ENCODE peak calls at places on chromosomes 12 and 14, in four cellular contexts. S is fibroblast of lung, U is Calu3, B is fibroblast of mammary gland. H is an unnamed sample.

GRCh38 chr14:61438860-61439765 is 117.7 kb downstream of the PRKCH start:
- DNase-seq in B (peak), U (peak), S (peak), H (no peak)

GRCh38 chr12:91327889-91328288 is 145.3 kb upstream of the DCN start:
- DNase-seq in U (no peak), S (peak), B (peak), H (no peak)

GRCh38 chr12:69467400-69467799 is 2.8 kb upstream of the FRS2 start:
- DNase-seq in B (no peak), S (peak), U (no peak), H (no peak)

GRCh38 chr12:70638639-70639349 is 1.6 kb upstream of the PTPRB start:
- DNase-seq in B (peak), U (no peak), S (peak), H (no peak)

GRCh38 chr12:14777271-14777670 is 26.0 kb downstream of the WBP11 start:
- DNase-seq in S (no peak), B (no peak), U (peak), H (no peak)

GRCh38 chr12:87848248-87848868 is 180.8 kb downstream of the C12orf50 start:
- DNase-seq in U (peak), B (peak), S (peak), H (no peak)

GRCh38 chr12:591571-592505 is 71.4 kb downstream of the NINJ2 start:
- DNase-seq in S (no peak), B (no peak), U (no peak), H (peak)

GRCh38 chr14:61145903-61146411 is 135.2 kb downstream of the TMEM30B start:
- DNase-seq in S (peak), B (peak), U (no peak), H (no peak)

GRCh38 chr14:64049616-64050381 is 197.0 kb downstream of the SYNE2 start:
- DNase-seq in B (no peak), U (no peak), S (no peak), H (no peak)

GRCh38 chr12:117447665-117448366 is 86.4 kb upstream of the NOS1 start:
- DNase-seq in U (no peak), B (no peak), S (no peak), H (no peak)

GRCh38 chr12:119989619-119990381 is 764 bp downstream of the BICDL1 start:
- DNase-seq in B (peak), S (peak), U (peak), H (peak)

GRCh38 chr12:69553626-69554248 is 31.5 kb upstream of the CCT2 start:
- DNase-seq in S (peak), B (peak), U (peak), H (no peak)

DNA sequence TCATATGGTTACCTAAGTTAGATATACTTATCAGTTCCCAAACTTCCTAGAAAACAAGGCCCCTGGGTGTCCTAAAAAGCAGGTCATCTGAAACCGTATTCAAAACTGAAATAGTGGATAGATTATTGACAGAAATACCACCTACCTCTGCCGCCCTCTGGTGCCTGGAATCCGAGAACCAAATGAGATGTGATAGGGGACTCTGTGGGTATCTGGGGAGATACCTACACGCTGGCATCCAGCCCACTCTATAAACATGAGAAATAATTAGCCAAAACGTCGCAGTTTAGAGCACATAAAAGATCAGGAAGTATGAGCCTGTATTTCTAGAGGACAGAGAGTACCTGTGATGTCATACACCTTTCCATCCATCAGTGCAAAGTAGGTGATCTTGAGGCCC is 4.4 kb downstream of the ORMDL2 start:
- DNase-seq in B (no peak), S (no peak), U (peak), H (peak)
- TF ChIP-seq CTCF in B (peak), S (peak), U (peak), H (peak)

DNA sequence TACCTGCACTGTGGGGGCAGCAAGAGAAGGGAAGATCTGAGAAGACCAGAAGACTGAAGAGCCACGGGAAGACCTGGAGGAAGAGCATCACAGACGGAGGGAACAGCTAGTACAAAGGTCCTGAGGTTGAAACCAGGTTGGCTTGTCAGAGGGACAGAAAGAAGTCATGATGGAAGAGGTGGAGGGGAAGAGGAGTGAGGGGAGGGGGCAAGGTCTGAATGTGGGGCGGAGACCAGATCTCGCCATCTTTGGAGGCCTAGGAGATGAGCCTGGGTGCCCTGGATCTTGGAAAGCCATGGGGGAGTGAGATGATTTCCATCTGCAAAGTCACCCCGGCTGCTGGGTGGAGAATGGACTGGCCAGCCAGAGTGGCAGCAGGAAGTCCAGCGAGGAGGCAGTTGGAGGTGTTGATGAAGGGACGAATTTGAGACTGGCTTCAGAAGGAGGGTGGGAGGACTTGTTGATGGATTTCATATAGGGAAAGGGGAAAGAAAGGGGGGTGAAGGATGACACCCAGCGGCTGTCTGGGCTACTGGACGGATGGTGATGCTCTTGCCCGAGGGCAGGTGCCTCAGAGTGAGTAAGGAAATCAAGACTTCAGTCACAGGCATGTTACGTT is 14.6 kb upstream of the UBC start:
- DNase-seq in B (no peak), S (no peak), U (no peak), H (no peak)
- TF ChIP-seq CTCF in B (no peak), S (no peak), U (no peak), H (no peak)

DNA sequence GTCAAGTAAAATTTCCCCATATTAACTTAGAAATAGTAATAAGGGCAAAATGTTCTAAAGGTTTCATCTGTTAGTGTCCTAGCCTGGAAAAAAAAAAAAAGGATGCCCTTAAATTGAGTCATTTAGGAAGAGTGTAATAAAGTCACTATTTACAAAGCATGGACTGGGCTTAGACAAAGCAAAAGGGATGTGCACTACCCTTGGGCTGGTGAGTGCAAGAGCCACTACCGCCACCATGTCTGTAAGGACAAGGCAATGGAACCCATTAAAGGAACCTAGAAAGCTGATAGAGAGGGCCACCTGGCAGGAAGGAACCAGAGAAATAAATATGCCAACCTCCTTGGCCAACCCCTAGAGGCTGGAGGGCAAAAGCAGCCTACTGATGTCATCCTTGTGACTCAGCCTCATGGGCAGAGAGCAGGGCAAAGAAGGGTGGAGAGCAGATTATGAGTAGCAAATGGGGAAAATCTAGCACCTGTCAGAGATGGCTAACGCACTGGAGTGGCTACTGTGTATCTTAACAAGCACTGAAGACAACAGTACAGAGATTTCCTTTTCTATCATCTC is 59.5 kb upstream of the FUT8 start:
- DNase-seq in S (no peak), U (peak), B (no peak), H (no peak)
- TF ChIP-seq CTCF in S (no peak), U (no peak), B (no peak), H (no peak)

GRCh38 chr12:4763549-4763948 is 43.3 kb downstream of the GALNT8 start:
- DNase-seq in U (peak), S (no peak), B (peak), H (no peak)
- TF ChIP-seq CTCF in U (no peak), S (peak), B (peak), H (no peak)

H was measured in chondrocyte.